ENCODE peak calls at places on chromosomes 2 and 18, in ten cellular contexts. One of them, this sample, is unnamed.

GRCh38 chr2:25417715-25418369 is 76.1 kb upstream of the DNMT3A start:
- DNase-seq in ovary: no peak
- DNase-seq in activated CD8-positive, alpha-beta memory T cell treated with anti-CD3 and anti-CD28 coated beads, Interleukin-2, amount 50 U/mL, for 48 hours: no peak
- DNase-seq in brain microvascular endothelial cell: no peak
- DNase-seq in T-helper 17 cell: no peak
- DNase-seq in CD8-positive, alpha-beta memory T cell: no peak
- DNase-seq in effector CD8-positive, alpha-beta T cell: no peak
- DNase-seq in stimulated activated CD4-positive, alpha-beta T cell treated with anti-CD3 and anti-CD28 coated beads, Interleukin-12 subunit alpha, Interleukin-12 subunit beta, amount 100 ng/mL, for 48 hours: peak
- DNase-seq in foreskin fibroblast: no peak
- DNase-seq in cardiac fibroblast: no peak
- DNase-seq in this sample: no peak

GRCh38 chr2:108459441-108459840 is 10.4 kb downstream of the GCC2 start:
- DNase-seq in ovary: no peak
- DNase-seq in activated CD8-positive, alpha-beta memory T cell treated with anti-CD3 and anti-CD28 coated beads, Interleukin-2, amount 50 U/mL, for 48 hours: no peak
- DNase-seq in brain microvascular endothelial cell: no peak
- DNase-seq in T-helper 17 cell: no peak
- DNase-seq in CD8-positive, alpha-beta memory T cell: no peak
- DNase-seq in effector CD8-positive, alpha-beta T cell: no peak
- DNase-seq in stimulated activated CD4-positive, alpha-beta T cell treated with anti-CD3 and anti-CD28 coated beads, Interleukin-12 subunit alpha, Interleukin-12 subunit beta, amount 100 ng/mL, for 48 hours: no peak
- DNase-seq in foreskin fibroblast: peak
- DNase-seq in cardiac fibroblast: no peak
- DNase-seq in this sample: no peak

GRCh38 chr18:10402876-10403559 is 51.4 kb upstream of the APCDD1 start:
- DNase-seq in ovary: no peak
- DNase-seq in activated CD8-positive, alpha-beta memory T cell treated with anti-CD3 and anti-CD28 coated beads, Interleukin-2, amount 50 U/mL, for 48 hours: no peak
- DNase-seq in brain microvascular endothelial cell: no peak
- DNase-seq in T-helper 17 cell: no peak
- DNase-seq in CD8-positive, alpha-beta memory T cell: no peak
- DNase-seq in effector CD8-positive, alpha-beta T cell: no peak
- DNase-seq in stimulated activated CD4-positive, alpha-beta T cell treated with anti-CD3 and anti-CD28 coated beads, Interleukin-12 subunit alpha, Interleukin-12 subunit beta, amount 100 ng/mL, for 48 hours: no peak
- DNase-seq in foreskin fibroblast: no peak
- DNase-seq in cardiac fibroblast: no peak
- DNase-seq in this sample: no peak

GRCh38 chr2:61632276-61633169 is 94.4 kb upstream of the XPO1 start:
- DNase-seq in ovary: no peak
- DNase-seq in activated CD8-positive, alpha-beta memory T cell treated with anti-CD3 and anti-CD28 coated beads, Interleukin-2, amount 50 U/mL, for 48 hours: no peak
- DNase-seq in brain microvascular endothelial cell: no peak
- DNase-seq in T-helper 17 cell: no peak
- DNase-seq in CD8-positive, alpha-beta memory T cell: no peak
- DNase-seq in effector CD8-positive, alpha-beta T cell: no peak
- DNase-seq in stimulated activated CD4-positive, alpha-beta T cell treated with anti-CD3 and anti-CD28 coated beads, Interleukin-12 subunit alpha, Interleukin-12 subunit beta, amount 100 ng/mL, for 48 hours: no peak
- DNase-seq in foreskin fibroblast: peak
- DNase-seq in cardiac fibroblast: peak
- DNase-seq in this sample: no peak

GRCh38 chr2:31297751-31298150 is 63.8 kb downstream of the EHD3 start:
- DNase-seq in ovary: no peak
- DNase-seq in activated CD8-positive, alpha-beta memory T cell treated with anti-CD3 and anti-CD28 coated beads, Interleukin-2, amount 50 U/mL, for 48 hours: no peak
- DNase-seq in brain microvascular endothelial cell: peak
- DNase-seq in T-helper 17 cell: no peak
- DNase-seq in CD8-positive, alpha-beta memory T cell: no peak
- DNase-seq in effector CD8-positive, alpha-beta T cell: no peak
- DNase-seq in stimulated activated CD4-positive, alpha-beta T cell treated with anti-CD3 and anti-CD28 coated beads, Interleukin-12 subunit alpha, Interleukin-12 subunit beta, amount 100 ng/mL, for 48 hours: no peak
- DNase-seq in foreskin fibroblast: peak
- DNase-seq in cardiac fibroblast: no peak
- DNase-seq in this sample: no peak

GRCh38 chr2:20190862-20191713 is 33.8 kb downstream of the SDC1 start:
- DNase-seq in ovary: no peak
- DNase-seq in activated CD8-positive, alpha-beta memory T cell treated with anti-CD3 and anti-CD28 coated beads, Interleukin-2, amount 50 U/mL, for 48 hours: no peak
- DNase-seq in brain microvascular endothelial cell: no peak
- DNase-seq in T-helper 17 cell: no peak
- DNase-seq in CD8-positive, alpha-beta memory T cell: no peak
- DNase-seq in effector CD8-positive, alpha-beta T cell: no peak
- DNase-seq in stimulated activated CD4-positive, alpha-beta T cell treated with anti-CD3 and anti-CD28 coated beads, Interleukin-12 subunit alpha, Interleukin-12 subunit beta, amount 100 ng/mL, for 48 hours: no peak
- DNase-seq in foreskin fibroblast: peak
- DNase-seq in cardiac fibroblast: peak
- DNase-seq in this sample: no peak

GRCh38 chr18:36942264-36942663 is 113.3 kb downstream of the KIAA1328 start:
- DNase-seq in ovary: no peak
- DNase-seq in activated CD8-positive, alpha-beta memory T cell treated with anti-CD3 and anti-CD28 coated beads, Interleukin-2, amount 50 U/mL, for 48 hours: no peak
- DNase-seq in brain microvascular endothelial cell: peak
- DNase-seq in T-helper 17 cell: no peak
- DNase-seq in CD8-positive, alpha-beta memory T cell: peak
- DNase-seq in effector CD8-positive, alpha-beta T cell: no peak
- DNase-seq in stimulated activated CD4-positive, alpha-beta T cell treated with anti-CD3 and anti-CD28 coated beads, Interleukin-12 subunit alpha, Interleukin-12 subunit beta, amount 100 ng/mL, for 48 hours: peak
- DNase-seq in foreskin fibroblast: peak
- DNase-seq in cardiac fibroblast: peak
- DNase-seq in this sample: peak

GRCh38 chr18:63140997-63141776 is 178.4 kb downstream of the BCL2 start:
- DNase-seq in ovary: no peak
- DNase-seq in activated CD8-positive, alpha-beta memory T cell treated with anti-CD3 and anti-CD28 coated beads, Interleukin-2, amount 50 U/mL, for 48 hours: no peak
- DNase-seq in brain microvascular endothelial cell: no peak
- DNase-seq in T-helper 17 cell: no peak
- DNase-seq in CD8-positive, alpha-beta memory T cell: no peak
- DNase-seq in effector CD8-positive, alpha-beta T cell: no peak
- DNase-seq in stimulated activated CD4-positive, alpha-beta T cell treated with anti-CD3 and anti-CD28 coated beads, Interleukin-12 subunit alpha, Interleukin-12 subunit beta, amount 100 ng/mL, for 48 hours: no peak
- DNase-seq in foreskin fibroblast: no peak
- DNase-seq in cardiac fibroblast: no peak
- DNase-seq in this sample: no peak

GRCh38 chr18:76223403-76223802 is 271.6 kb downstream of the ZNF516 start:
- DNase-seq in ovary: no peak
- DNase-seq in activated CD8-positive, alpha-beta memory T cell treated with anti-CD3 and anti-CD28 coated beads, Interleukin-2, amount 50 U/mL, for 48 hours: no peak
- DNase-seq in brain microvascular endothelial cell: no peak
- DNase-seq in T-helper 17 cell: no peak
- DNase-seq in CD8-positive, alpha-beta memory T cell: no peak
- DNase-seq in effector CD8-positive, alpha-beta T cell: no peak
- DNase-seq in stimulated activated CD4-positive, alpha-beta T cell treated with anti-CD3 and anti-CD28 coated beads, Interleukin-12 subunit alpha, Interleukin-12 subunit beta, amount 100 ng/mL, for 48 hours: no peak
- DNase-seq in foreskin fibroblast: no peak
- DNase-seq in cardiac fibroblast: no peak
- DNase-seq in this sample: no peak

GRCh38 chr18:59488899-59489298 is 129.8 kb upstream of the LMAN1 start:
- DNase-seq in ovary: no peak
- DNase-seq in activated CD8-positive, alpha-beta memory T cell treated with anti-CD3 and anti-CD28 coated beads, Interleukin-2, amount 50 U/mL, for 48 hours: no peak
- DNase-seq in brain microvascular endothelial cell: no peak
- DNase-seq in T-helper 17 cell: no peak
- DNase-seq in CD8-positive, alpha-beta memory T cell: no peak
- DNase-seq in effector CD8-positive, alpha-beta T cell: no peak
- DNase-seq in stimulated activated CD4-positive, alpha-beta T cell treated with anti-CD3 and anti-CD28 coated beads, Interleukin-12 subunit alpha, Interleukin-12 subunit beta, amount 100 ng/mL, for 48 hours: no peak
- DNase-seq in foreskin fibroblast: no peak
- DNase-seq in cardiac fibroblast: no peak
- DNase-seq in this sample: no peak

GRCh38 chr2:116304328-116304727 is 1510.2 kb upstream of the DDX18 start:
- DNase-seq in ovary: no peak
- DNase-seq in activated CD8-positive, alpha-beta memory T cell treated with anti-CD3 and anti-CD28 coated beads, Interleukin-2, amount 50 U/mL, for 48 hours: no peak
- DNase-seq in brain microvascular endothelial cell: no peak
- DNase-seq in T-helper 17 cell: no peak
- DNase-seq in CD8-positive, alpha-beta memory T cell: no peak
- DNase-seq in effector CD8-positive, alpha-beta T cell: no peak
- DNase-seq in stimulated activated CD4-positive, alpha-beta T cell treated with anti-CD3 and anti-CD28 coated beads, Interleukin-12 subunit alpha, Interleukin-12 subunit beta, amount 100 ng/mL, for 48 hours: no peak
- DNase-seq in foreskin fibroblast: no peak
- DNase-seq in cardiac fibroblast: no peak
- DNase-seq in this sample: no peak

GRCh38 chr18:50287028-50287440 is 458 bp downstream of the CXXC1 start:
- DNase-seq in ovary: peak
- DNase-seq in activated CD8-positive, alpha-beta memory T cell treated with anti-CD3 and anti-CD28 coated beads, Interleukin-2, amount 50 U/mL, for 48 hours: no peak
- DNase-seq in brain microvascular endothelial cell: no peak
- DNase-seq in T-helper 17 cell: no peak
- DNase-seq in CD8-positive, alpha-beta memory T cell: no peak
- DNase-seq in effector CD8-positive, alpha-beta T cell: no peak
- DNase-seq in stimulated activated CD4-positive, alpha-beta T cell treated with anti-CD3 and anti-CD28 coated beads, Interleukin-12 subunit alpha, Interleukin-12 subunit beta, amount 100 ng/mL, for 48 hours: no peak
- DNase-seq in foreskin fibroblast: no peak
- DNase-seq in cardiac fibroblast: no peak
- DNase-seq in this sample: no peak

GRCh38 chr2:183455056-183455455 is 330.8 kb downstream of the NUP35 start:
- DNase-seq in ovary: no peak
- DNase-seq in activated CD8-positive, alpha-beta memory T cell treated with anti-CD3 and anti-CD28 coated beads, Interleukin-2, amount 50 U/mL, for 48 hours: no peak
- DNase-seq in brain microvascular endothelial cell: no peak
- DNase-seq in T-helper 17 cell: no peak
- DNase-seq in CD8-positive, alpha-beta memory T cell: no peak
- DNase-seq in effector CD8-positive, alpha-beta T cell: no peak
- DNase-seq in stimulated activated CD4-positive, alpha-beta T cell treated with anti-CD3 and anti-CD28 coated beads, Interleukin-12 subunit alpha, Interleukin-12 subunit beta, amount 100 ng/mL, for 48 hours: no peak
- DNase-seq in foreskin fibroblast: no peak
- DNase-seq in cardiac fibroblast: no peak
- DNase-seq in this sample: no peak

GRCh38 chr2:22878094-22878493 is 506.9 kb upstream of the KLHL29 start:
- DNase-seq in ovary: no peak
- DNase-seq in activated CD8-positive, alpha-beta memory T cell treated with anti-CD3 and anti-CD28 coated beads, Interleukin-2, amount 50 U/mL, for 48 hours: no peak
- DNase-seq in brain microvascular endothelial cell: no peak
- DNase-seq in T-helper 17 cell: no peak
- DNase-seq in CD8-positive, alpha-beta memory T cell: no peak
- DNase-seq in effector CD8-positive, alpha-beta T cell: no peak
- DNase-seq in stimulated activated CD4-positive, alpha-beta T cell treated with anti-CD3 and anti-CD28 coated beads, Interleukin-12 subunit alpha, Interleukin-12 subunit beta, amount 100 ng/mL, for 48 hours: no peak
- DNase-seq in foreskin fibroblast: no peak
- DNase-seq in cardiac fibroblast: no peak
- DNase-seq in this sample: no peak

GRCh38 chr2:226551522-226552250 is 247.9 kb downstream of the IRS1 start:
- DNase-seq in ovary: no peak
- DNase-seq in activated CD8-positive, alpha-beta memory T cell treated with anti-CD3 and anti-CD28 coated beads, Interleukin-2, amount 50 U/mL, for 48 hours: no peak
- DNase-seq in brain microvascular endothelial cell: no peak
- DNase-seq in T-helper 17 cell: no peak
- DNase-seq in CD8-positive, alpha-beta memory T cell: no peak
- DNase-seq in effector CD8-positive, alpha-beta T cell: no peak
- DNase-seq in stimulated activated CD4-positive, alpha-beta T cell treated with anti-CD3 and anti-CD28 coated beads, Interleukin-12 subunit alpha, Interleukin-12 subunit beta, amount 100 ng/mL, for 48 hours: no peak
- DNase-seq in foreskin fibroblast: no peak
- DNase-seq in cardiac fibroblast: no peak
- DNase-seq in this sample: no peak

GRCh38 chr2:38327580-38327979 is 49.5 kb downstream of the ATL2 start:
- DNase-seq in ovary: no peak
- DNase-seq in activated CD8-positive, alpha-beta memory T cell treated with anti-CD3 and anti-CD28 coated beads, Interleukin-2, amount 50 U/mL, for 48 hours: no peak
- DNase-seq in brain microvascular endothelial cell: no peak
- DNase-seq in T-helper 17 cell: no peak
- DNase-seq in CD8-positive, alpha-beta memory T cell: no peak
- DNase-seq in effector CD8-positive, alpha-beta T cell: no peak
- DNase-seq in stimulated activated CD4-positive, alpha-beta T cell treated with anti-CD3 and anti-CD28 coated beads, Interleukin-12 subunit alpha, Interleukin-12 subunit beta, amount 100 ng/mL, for 48 hours: no peak
- DNase-seq in foreskin fibroblast: no peak
- DNase-seq in cardiac fibroblast: no peak
- DNase-seq in this sample: no peak

GRCh38 chr2:85611217-85611704 is 605 bp downstream of the C2orf68 start:
- DNase-seq in ovary: no peak
- DNase-seq in activated CD8-positive, alpha-beta memory T cell treated with anti-CD3 and anti-CD28 coated beads, Interleukin-2, amount 50 U/mL, for 48 hours: no peak
- DNase-seq in brain microvascular endothelial cell: no peak
- DNase-seq in T-helper 17 cell: no peak
- DNase-seq in CD8-positive, alpha-beta memory T cell: no peak
- DNase-seq in effector CD8-positive, alpha-beta T cell: no peak
- DNase-seq in stimulated activated CD4-positive, alpha-beta T cell treated with anti-CD3 and anti-CD28 coated beads, Interleukin-12 subunit alpha, Interleukin-12 subunit beta, amount 100 ng/mL, for 48 hours: no peak
- DNase-seq in foreskin fibroblast: peak
- DNase-seq in cardiac fibroblast: no peak
- DNase-seq in this sample: no peak

GRCh38 chr2:128092656-128093055 is 1.7 kb downstream of the UGGT1 start:
- DNase-seq in ovary: no peak
- DNase-seq in activated CD8-positive, alpha-beta memory T cell treated with anti-CD3 and anti-CD28 coated beads, Interleukin-2, amount 50 U/mL, for 48 hours: no peak
- DNase-seq in brain microvascular endothelial cell: no peak
- DNase-seq in T-helper 17 cell: no peak
- DNase-seq in CD8-positive, alpha-beta memory T cell: no peak
- DNase-seq in effector CD8-positive, alpha-beta T cell: no peak
- DNase-seq in stimulated activated CD4-positive, alpha-beta T cell treated with anti-CD3 and anti-CD28 coated beads, Interleukin-12 subunit alpha, Interleukin-12 subunit beta, amount 100 ng/mL, for 48 hours: no peak
- DNase-seq in foreskin fibroblast: no peak
- DNase-seq in cardiac fibroblast: no peak
- DNase-seq in this sample: no peak

GRCh38 chr18:41655074-41655473 is 300.0 kb upstream of the PIK3C3 start:
- DNase-seq in ovary: no peak
- DNase-seq in activated CD8-positive, alpha-beta memory T cell treated with anti-CD3 and anti-CD28 coated beads, Interleukin-2, amount 50 U/mL, for 48 hours: no peak
- DNase-seq in brain microvascular endothelial cell: no peak
- DNase-seq in T-helper 17 cell: no peak
- DNase-seq in CD8-positive, alpha-beta memory T cell: no peak
- DNase-seq in effector CD8-positive, alpha-beta T cell: no peak
- DNase-seq in stimulated activated CD4-positive, alpha-beta T cell treated with anti-CD3 and anti-CD28 coated beads, Interleukin-12 subunit alpha, Interleukin-12 subunit beta, amount 100 ng/mL, for 48 hours: no peak
- DNase-seq in foreskin fibroblast: peak
- DNase-seq in cardiac fibroblast: peak
- DNase-seq in this sample: no peak

GRCh38 chr2:43542285-43542933 is 53.4 kb downstream of the THADA start:
- DNase-seq in ovary: no peak
- DNase-seq in activated CD8-positive, alpha-beta memory T cell treated with anti-CD3 and anti-CD28 coated beads, Interleukin-2, amount 50 U/mL, for 48 hours: no peak
- DNase-seq in brain microvascular endothelial cell: no peak
- DNase-seq in T-helper 17 cell: no peak
- DNase-seq in CD8-positive, alpha-beta memory T cell: peak
- DNase-seq in effector CD8-positive, alpha-beta T cell: no peak
- DNase-seq in stimulated activated CD4-positive, alpha-beta T cell treated with anti-CD3 and anti-CD28 coated beads, Interleukin-12 subunit alpha, Interleukin-12 subunit beta, amount 100 ng/mL, for 48 hours: no peak
- DNase-seq in foreskin fibroblast: peak
- DNase-seq in cardiac fibroblast: peak
- DNase-seq in this sample: peak

GRCh38 chr2:56613917-56614316 is 430.1 kb downstream of the CCDC85A start:
- DNase-seq in ovary: no peak
- DNase-seq in activated CD8-positive, alpha-beta memory T cell treated with anti-CD3 and anti-CD28 coated beads, Interleukin-2, amount 50 U/mL, for 48 hours: no peak
- DNase-seq in brain microvascular endothelial cell: no peak
- DNase-seq in T-helper 17 cell: no peak
- DNase-seq in CD8-positive, alpha-beta memory T cell: no peak
- DNase-seq in effector CD8-positive, alpha-beta T cell: no peak
- DNase-seq in stimulated activated CD4-positive, alpha-beta T cell treated with anti-CD3 and anti-CD28 coated beads, Interleukin-12 subunit alpha, Interleukin-12 subunit beta, amount 100 ng/mL, for 48 hours: no peak
- DNase-seq in foreskin fibroblast: peak
- DNase-seq in cardiac fibroblast: no peak
- DNase-seq in this sample: peak

GRCh38 chr2:233480490-233481202 is 85.9 kb downstream of the USP40 start:
- DNase-seq in ovary: no peak
- DNase-seq in activated CD8-positive, alpha-beta memory T cell treated with anti-CD3 and anti-CD28 coated beads, Interleukin-2, amount 50 U/mL, for 48 hours: no peak
- DNase-seq in brain microvascular endothelial cell: no peak
- DNase-seq in T-helper 17 cell: no peak
- DNase-seq in CD8-positive, alpha-beta memory T cell: no peak
- DNase-seq in effector CD8-positive, alpha-beta T cell: no peak
- DNase-seq in stimulated activated CD4-positive, alpha-beta T cell treated with anti-CD3 and anti-CD28 coated beads, Interleukin-12 subunit alpha, Interleukin-12 subunit beta, amount 100 ng/mL, for 48 hours: no peak
- DNase-seq in foreskin fibroblast: no peak
- DNase-seq in cardiac fibroblast: peak
- DNase-seq in this sample: no peak

GRCh38 chr18:26407721-26408601 is 140.4 kb downstream of the KCTD1 start:
- DNase-seq in ovary: no peak
- DNase-seq in activated CD8-positive, alpha-beta memory T cell treated with anti-CD3 and anti-CD28 coated beads, Interleukin-2, amount 50 U/mL, for 48 hours: no peak
- DNase-seq in brain microvascular endothelial cell: no peak
- DNase-seq in T-helper 17 cell: no peak
- DNase-seq in CD8-positive, alpha-beta memory T cell: no peak
- DNase-seq in effector CD8-positive, alpha-beta T cell: no peak
- DNase-seq in stimulated activated CD4-positive, alpha-beta T cell treated with anti-CD3 and anti-CD28 coated beads, Interleukin-12 subunit alpha, Interleukin-12 subunit beta, amount 100 ng/mL, for 48 hours: no peak
- DNase-seq in foreskin fibroblast: peak
- DNase-seq in cardiac fibroblast: no peak
- DNase-seq in this sample: no peak

GRCh38 chr2:101420623-101421022 is 33.3 kb upstream of the CREG2 start:
- DNase-seq in ovary: no peak
- DNase-seq in activated CD8-positive, alpha-beta memory T cell treated with anti-CD3 and anti-CD28 coated beads, Interleukin-2, amount 50 U/mL, for 48 hours: no peak
- DNase-seq in brain microvascular endothelial cell: no peak
- DNase-seq in T-helper 17 cell: no peak
- DNase-seq in CD8-positive, alpha-beta memory T cell: no peak
- DNase-seq in effector CD8-positive, alpha-beta T cell: no peak
- DNase-seq in stimulated activated CD4-positive, alpha-beta T cell treated with anti-CD3 and anti-CD28 coated beads, Interleukin-12 subunit alpha, Interleukin-12 subunit beta, amount 100 ng/mL, for 48 hours: no peak
- DNase-seq in foreskin fibroblast: no peak
- DNase-seq in cardiac fibroblast: peak
- DNase-seq in this sample: peak

GRCh38 chr2:136129601-136130000 is 11.7 kb upstream of the CXCR4 start:
- DNase-seq in ovary: no peak
- DNase-seq in activated CD8-positive, alpha-beta memory T cell treated with anti-CD3 and anti-CD28 coated beads, Interleukin-2, amount 50 U/mL, for 48 hours: no peak
- DNase-seq in brain microvascular endothelial cell: no peak
- DNase-seq in T-helper 17 cell: no peak
- DNase-seq in CD8-positive, alpha-beta memory T cell: peak
- DNase-seq in effector CD8-positive, alpha-beta T cell: peak
- DNase-seq in stimulated activated CD4-positive, alpha-beta T cell treated with anti-CD3 and anti-CD28 coated beads, Interleukin-12 subunit alpha, Interleukin-12 subunit beta, amount 100 ng/mL, for 48 hours: no peak
- DNase-seq in foreskin fibroblast: no peak
- DNase-seq in cardiac fibroblast: no peak
- DNase-seq in this sample: no peak

GRCh38 chr18:67199993-67200617 is 316.4 kb downstream of the DSEL start:
- DNase-seq in ovary: no peak
- DNase-seq in activated CD8-positive, alpha-beta memory T cell treated with anti-CD3 and anti-CD28 coated beads, Interleukin-2, amount 50 U/mL, for 48 hours: no peak
- DNase-seq in brain microvascular endothelial cell: peak
- DNase-seq in T-helper 17 cell: no peak
- DNase-seq in CD8-positive, alpha-beta memory T cell: peak
- DNase-seq in effector CD8-positive, alpha-beta T cell: no peak
- DNase-seq in stimulated activated CD4-positive, alpha-beta T cell treated with anti-CD3 and anti-CD28 coated beads, Interleukin-12 subunit alpha, Interleukin-12 subunit beta, amount 100 ng/mL, for 48 hours: peak
- DNase-seq in foreskin fibroblast: peak
- DNase-seq in cardiac fibroblast: peak
- DNase-seq in this sample: peak

GRCh38 chr2:220143336-220143735 is 515.9 kb downstream of the SLC4A3 start:
- DNase-seq in ovary: no peak
- DNase-seq in activated CD8-positive, alpha-beta memory T cell treated with anti-CD3 and anti-CD28 coated beads, Interleukin-2, amount 50 U/mL, for 48 hours: no peak
- DNase-seq in brain microvascular endothelial cell: peak
- DNase-seq in T-helper 17 cell: no peak
- DNase-seq in CD8-positive, alpha-beta memory T cell: no peak
- DNase-seq in effector CD8-positive, alpha-beta T cell: no peak
- DNase-seq in stimulated activated CD4-positive, alpha-beta T cell treated with anti-CD3 and anti-CD28 coated beads, Interleukin-12 subunit alpha, Interleukin-12 subunit beta, amount 100 ng/mL, for 48 hours: no peak
- DNase-seq in foreskin fibroblast: peak
- DNase-seq in cardiac fibroblast: peak
- DNase-seq in this sample: peak

GRCh38 chr2:26632624-26633185 is 8.5 kb downstream of the CIB4 start:
- DNase-seq in ovary: no peak
- DNase-seq in activated CD8-positive, alpha-beta memory T cell treated with anti-CD3 and anti-CD28 coated beads, Interleukin-2, amount 50 U/mL, for 48 hours: no peak
- DNase-seq in brain microvascular endothelial cell: no peak
- DNase-seq in T-helper 17 cell: no peak
- DNase-seq in CD8-positive, alpha-beta memory T cell: no peak
- DNase-seq in effector CD8-positive, alpha-beta T cell: no peak
- DNase-seq in stimulated activated CD4-positive, alpha-beta T cell treated with anti-CD3 and anti-CD28 coated beads, Interleukin-12 subunit alpha, Interleukin-12 subunit beta, amount 100 ng/mL, for 48 hours: no peak
- DNase-seq in foreskin fibroblast: no peak
- DNase-seq in cardiac fibroblast: no peak
- DNase-seq in this sample: no peak

This sample was measured in fibroblast of the aortic adventitia.